ENCODE peak calls at places on chromosomes 1 and 21, in six cellular contexts. W is brain microvascular endothelial cell; D is pancreas; J is effector memory CD4-positive, alpha-beta T cell; R is stomach; K is osteoblast. X is an unnamed sample.
A peak's percentile ranks its signal among the peaks of the same experiment; 100 is the strongest.

GRCh38 chr1:245822997-245823396 is 668.2 kb downstream of the KIF26B start:
- DNase-seq in W (peak; percentile 76), D (no peak), R (no peak), K (peak; percentile 93), J (no peak), X (no peak)

GRCh38 chr1:238143038-238143437 is 252.3 kb upstream of the ZP4 start:
- DNase-seq in K (no peak), D (no peak), W (no peak), J (no peak), R (no peak), X (no peak)

GRCh38 chr1:151993084-151993733 is 450 bp downstream of the S100A10 start:
- DNase-seq in W (no peak), J (peak; percentile 9), D (peak; percentile 66), R (peak; percentile 42), K (no peak), X (peak; percentile 65)

GRCh38 chr1:93668121-93668520 is 13.5 kb downstream of the BCAR3 start:
- DNase-seq in D (no peak), K (no peak), W (no peak), J (no peak), R (no peak), X (no peak)

GRCh38 chr1:244758700-244759099 is 76.8 kb upstream of the COX20 start:
- DNase-seq in R (no peak), K (no peak), J (no peak), D (no peak), W (no peak), X (no peak)

GRCh38 chr1:244652699-244653438 is at the start of gene DESI2:
- DNase-seq in J (peak; percentile 95), D (peak; percentile 96), R (peak; percentile 98), W (peak; percentile 100), K (peak; percentile 98), X (peak; percentile 97)

GRCh38 chr1:33433509-33434362 is 2.8 kb upstream of the PHC2 start:
- DNase-seq in K (peak; percentile 84), D (no peak), J (no peak), W (peak; percentile 97), R (no peak), X (no peak)

GRCh38 chr1:66294692-66295384 is 239.1 kb upstream of the SGIP1 start:
- DNase-seq in K (no peak), W (peak; percentile 48), J (no peak), R (no peak), D (no peak), X (no peak)

GRCh38 chr21:17257784-17258183 is 255.1 kb upstream of the CXADR start:
- DNase-seq in W (no peak), R (no peak), K (no peak), J (no peak), D (no peak), X (no peak)

GRCh38 chr1:30778156-30778978 is 20.8 kb upstream of the LAPTM5 start:
- DNase-seq in K (peak; percentile 95), J (no peak), R (peak; percentile 44), D (no peak), W (peak; percentile 98), X (no peak)

DNA sequence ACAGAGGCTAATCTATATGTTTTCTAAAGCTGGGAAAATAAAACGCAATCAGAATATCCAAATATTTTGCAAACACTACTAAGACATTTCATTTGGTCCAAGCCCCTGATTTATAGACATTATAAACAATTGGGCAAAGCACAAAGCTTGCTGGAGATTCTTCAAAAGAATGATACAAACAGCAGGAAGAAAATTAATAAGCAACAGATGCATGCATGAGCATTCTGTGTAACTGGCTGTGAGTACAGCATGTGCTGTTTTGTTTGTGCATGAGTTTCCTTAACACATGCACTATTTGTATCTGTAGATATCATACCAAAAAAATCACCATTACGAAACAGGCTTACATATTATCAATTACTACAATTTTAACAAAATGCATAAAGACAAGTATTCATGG is 552.8 kb downstream of the LTN1 start:
- DNase-seq in K (no peak), W (no peak), R (no peak), J (no peak), D (no peak), X (no peak)
- H3K4me3 ChIP-seq in K (no peak overlapping the region), W (no peak overlapping the region), R (no peak overlapping the region), J (no peak overlapping the region), D (no peak overlapping the region), X (no peak overlapping the region)

GRCh38 chr1:209012443-209013196 is 570.9 kb upstream of the CAMK1G start:
- DNase-seq in W (no peak), D (no peak), R (no peak), J (no peak), K (no peak), X (no peak)

GRCh38 chr1:209010831-209011230 is 572.7 kb upstream of the CAMK1G start:
- DNase-seq in K (no peak), W (no peak), J (no peak), R (no peak), D (no peak), X (no peak)

GRCh38 chr1:209015092-209015491 is 568.4 kb upstream of the CAMK1G start:
- DNase-seq in R (no peak), D (no peak), K (no peak), J (no peak), W (no peak), X (no peak)
- H3K36me3 ChIP-seq in R (no peaks in the 10 kb centered on the region), D (no peaks in the 10 kb centered on the region), K (no peaks in the 10 kb centered on the region), J (no peaks in the 10 kb centered on the region), W (no peaks in the 10 kb centered on the region), X (no peaks in the 10 kb centered on the region)

GRCh38 chr1:230785643-230786405 is 38.6 kb downstream of the CAPN9 start:
- DNase-seq in W (no peak), J (no peak), R (no peak), K (no peak), D (no peak), X (no peak)
- H3K27me3 ChIP-seq in W (no peaks in the 10 kb centered on the region), J (no peaks in the 10 kb centered on the region), R (no peaks in the 10 kb centered on the region), K (no peaks in the 10 kb centered on the region), D (no peaks in the 10 kb centered on the region), X (peaks cover 69% of the 10 kb centered on the region)

GRCh38 chr1:223700942-223701637 is 11.2 kb upstream of the CAPN2 start:
- DNase-seq in K (peak; percentile 92), W (peak; percentile 96), J (no peak), R (no peak), D (no peak), X (peak; percentile 39)
- H3K4me3 ChIP-seq in K (peak overlapping the region; percentile 55), W (peak overlapping the region; percentile 38), J (no peak overlapping the region), R (no peak overlapping the region), D (no peak overlapping the region), X (no peak overlapping the region)

GRCh38 chr21:32599146-32599925 is 12.8 kb downstream of the CFAP298 start:
- DNase-seq in W (no peak), J (no peak), K (no peak), R (no peak), D (no peak), X (no peak)
- H3K36me3 ChIP-seq in W (peaks cover 18% of the 10 kb centered on the region), J (peaks cover 42% of the 10 kb centered on the region), K (peaks cover 34% of the 10 kb centered on the region), R (peaks cover 24% of the 10 kb centered on the region), D (no peaks in the 10 kb centered on the region), X (peaks cover 13% of the 10 kb centered on the region)

GRCh38 chr1:109631513-109632260 is 12.1 kb downstream of the AMPD2 start:
- DNase-seq in K (no peak), R (no peak), J (no peak), D (no peak), W (no peak), X (peak; percentile 24)
- H3K27me3 ChIP-seq in K (no peaks in the 10 kb centered on the region), R (no peaks in the 10 kb centered on the region), J (no peaks in the 10 kb centered on the region), D (no peaks in the 10 kb centered on the region), W (no peaks in the 10 kb centered on the region), X (no peaks in the 10 kb centered on the region)

DNA sequence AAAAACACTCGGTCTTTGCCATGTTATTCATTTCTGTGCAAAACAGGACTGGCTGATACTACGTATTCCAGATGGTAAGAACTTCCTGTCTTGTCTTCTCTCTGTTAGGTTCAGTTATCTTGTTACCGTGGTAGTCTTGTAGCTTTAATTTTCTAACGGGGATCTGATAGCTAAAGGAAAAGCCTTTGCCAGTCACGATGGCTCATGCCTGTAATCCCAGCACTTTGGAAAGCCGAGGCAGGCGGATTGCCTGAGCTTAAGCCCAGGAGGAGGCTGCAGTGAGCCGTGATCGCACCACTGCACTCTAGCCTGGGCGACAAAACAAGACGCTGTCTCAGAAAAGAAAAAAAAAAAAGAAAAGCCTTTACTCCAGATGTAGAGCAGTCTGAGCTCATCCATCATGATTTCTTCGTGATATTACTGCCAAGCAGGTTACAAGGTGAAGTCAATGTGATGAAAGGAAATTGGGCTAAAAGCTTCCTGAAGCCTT is 11.1 kb upstream of the MSTO1 start:
- DNase-seq in W (peak; percentile 53), K (no peak), D (no peak), J (no peak), R (no peak), X (no peak)
- H3K4me3 ChIP-seq in W (peak overlapping the region; percentile 9), K (peak overlapping the region; percentile 41), D (no peak overlapping the region), J (peak overlapping the region; percentile 20), R (peak overlapping the region; percentile 1), X (no peak overlapping the region)

DNA sequence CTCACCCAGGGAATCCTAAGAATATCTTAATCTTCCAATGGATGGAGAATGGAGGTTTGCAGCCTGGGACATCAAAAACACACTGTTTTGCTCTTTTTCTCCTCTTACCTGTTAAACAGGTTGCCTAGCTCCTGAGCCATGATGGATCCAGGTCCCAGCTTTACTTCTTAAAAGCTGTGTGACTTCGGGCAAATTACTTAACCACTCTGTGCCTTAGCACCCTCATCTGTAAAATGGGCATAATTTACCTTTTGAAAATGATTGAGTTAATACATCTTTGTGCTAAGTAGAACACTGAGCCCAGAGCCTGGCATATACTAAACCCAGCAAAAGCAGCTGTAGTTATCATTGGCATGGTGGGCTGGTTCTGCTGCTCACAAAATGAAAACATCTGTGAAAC is 10.2 kb downstream of the COQ8A start:
- DNase-seq in D (no peak), R (no peak), K (no peak), J (no peak), W (no peak), X (no peak)
- H3K36me3 ChIP-seq in D (no peaks in the 10 kb centered on the region), R (peaks cover 4% of the 10 kb centered on the region), K (no peaks in the 10 kb centered on the region), J (no peaks in the 10 kb centered on the region), W (no peaks in the 10 kb centered on the region), X (no peaks in the 10 kb centered on the region)

GRCh38 chr1:44543064-44543815 is 131.0 kb downstream of the TMEM53 start:
- DNase-seq in W (no peak), K (peak; percentile 35), J (no peak), R (no peak), D (no peak), X (peak; percentile 94)
- H3K27me3 ChIP-seq in W (peaks cover 25% of the 10 kb centered on the region), K (peaks cover 85% of the 10 kb centered on the region), J (no peaks in the 10 kb centered on the region), R (no peaks in the 10 kb centered on the region), D (no peaks in the 10 kb centered on the region), X (peaks cover 7% of the 10 kb centered on the region)